ENCODE peak calls at places on chromosomes 13 and 19, in eight cellular contexts. One of them, this sample, is unnamed.

GRCh38 chr13:87827479-87827878 is 156.3 kb downstream of the SLITRK5 start:
- DNase-seq in NCI-H2171: no peak
- DNase-seq in hepatic stellate cell: no peak
- DNase-seq in left colon: no peak
- DNase-seq in activated CD8-positive, alpha-beta memory T cell treated with anti-CD3 and anti-CD28 coated beads for 1 hour: no peak
- DNase-seq in activated CD4-positive, alpha-beta T cell treated with anti-CD3 and anti-CD28 coated beads, Interleukin-2, amount 50 U/mL, for 1 hour: no peak
- DNase-seq in AG20443: peak
- DNase-seq in GM10248: no peak
- DNase-seq in this sample: no peak

GRCh38 chr19:2271516-2272103 is 10.4 kb downstream of the PEAK3 start:
- DNase-seq in activated CD8-positive, alpha-beta memory T cell treated with anti-CD3 and anti-CD28 coated beads for 1 hour: no peak
- DNase-seq in AG20443: peak
- DNase-seq in activated CD4-positive, alpha-beta T cell treated with anti-CD3 and anti-CD28 coated beads, Interleukin-2, amount 50 U/mL, for 1 hour: no peak
- DNase-seq in NCI-H2171: no peak
- DNase-seq in GM10248: no peak
- DNase-seq in left colon: no peak
- DNase-seq in hepatic stellate cell: peak
- DNase-seq in this sample: peak

GRCh38 chr13:75760182-75760981 is 124.3 kb downstream of the LMO7 start:
- DNase-seq in left colon: peak
- DNase-seq in NCI-H2171: no peak
- DNase-seq in AG20443: no peak
- DNase-seq in activated CD8-positive, alpha-beta memory T cell treated with anti-CD3 and anti-CD28 coated beads for 1 hour: no peak
- DNase-seq in hepatic stellate cell: no peak
- DNase-seq in activated CD4-positive, alpha-beta T cell treated with anti-CD3 and anti-CD28 coated beads, Interleukin-2, amount 50 U/mL, for 1 hour: peak
- DNase-seq in GM10248: no peak
- DNase-seq in this sample: peak

GRCh38 chr13:60261432-60262351 is 98.0 kb upstream of the DIAPH3 start:
- DNase-seq in activated CD4-positive, alpha-beta T cell treated with anti-CD3 and anti-CD28 coated beads, Interleukin-2, amount 50 U/mL, for 1 hour: no peak
- DNase-seq in hepatic stellate cell: no peak
- DNase-seq in activated CD8-positive, alpha-beta memory T cell treated with anti-CD3 and anti-CD28 coated beads for 1 hour: no peak
- DNase-seq in GM10248: no peak
- DNase-seq in left colon: no peak
- DNase-seq in AG20443: no peak
- DNase-seq in NCI-H2171: no peak
- DNase-seq in this sample: no peak

GRCh38 chr19:49339364-49340068 is 4.3 kb downstream of the CD37 start:
- DNase-seq in AG20443: peak
- DNase-seq in hepatic stellate cell: peak
- DNase-seq in activated CD4-positive, alpha-beta T cell treated with anti-CD3 and anti-CD28 coated beads, Interleukin-2, amount 50 U/mL, for 1 hour: no peak
- DNase-seq in NCI-H2171: peak
- DNase-seq in left colon: peak
- DNase-seq in GM10248: peak
- DNase-seq in activated CD8-positive, alpha-beta memory T cell treated with anti-CD3 and anti-CD28 coated beads for 1 hour: no peak
- DNase-seq in this sample: peak

GRCh38 chr13:50636007-50636704 is 207.3 kb downstream of the DLEU7 start:
- DNase-seq in activated CD8-positive, alpha-beta memory T cell treated with anti-CD3 and anti-CD28 coated beads for 1 hour: no peak
- DNase-seq in AG20443: no peak
- DNase-seq in activated CD4-positive, alpha-beta T cell treated with anti-CD3 and anti-CD28 coated beads, Interleukin-2, amount 50 U/mL, for 1 hour: no peak
- DNase-seq in GM10248: peak
- DNase-seq in left colon: no peak
- DNase-seq in hepatic stellate cell: no peak
- DNase-seq in NCI-H2171: no peak
- DNase-seq in this sample: no peak

GRCh38 chr13:39038569-39038898 is 278 bp downstream of the NHLRC3 start:
- DNase-seq in activated CD4-positive, alpha-beta T cell treated with anti-CD3 and anti-CD28 coated beads, Interleukin-2, amount 50 U/mL, for 1 hour: peak
- DNase-seq in NCI-H2171: no peak
- DNase-seq in GM10248: peak
- DNase-seq in activated CD8-positive, alpha-beta memory T cell treated with anti-CD3 and anti-CD28 coated beads for 1 hour: no peak
- DNase-seq in AG20443: peak
- DNase-seq in left colon: no peak
- DNase-seq in hepatic stellate cell: peak
- DNase-seq in this sample: peak

GRCh38 chr13:73816702-73817101 is 317.5 kb downstream of the KLF12 start:
- DNase-seq in activated CD8-positive, alpha-beta memory T cell treated with anti-CD3 and anti-CD28 coated beads for 1 hour: no peak
- DNase-seq in left colon: no peak
- DNase-seq in NCI-H2171: no peak
- DNase-seq in hepatic stellate cell: no peak
- DNase-seq in activated CD4-positive, alpha-beta T cell treated with anti-CD3 and anti-CD28 coated beads, Interleukin-2, amount 50 U/mL, for 1 hour: no peak
- DNase-seq in AG20443: no peak
- DNase-seq in GM10248: no peak
- DNase-seq in this sample: no peak

GRCh38 chr19:39111593-39112199 is 13.9 kb upstream of the PAK4 start:
- DNase-seq in GM10248: no peak
- DNase-seq in activated CD8-positive, alpha-beta memory T cell treated with anti-CD3 and anti-CD28 coated beads for 1 hour: no peak
- DNase-seq in activated CD4-positive, alpha-beta T cell treated with anti-CD3 and anti-CD28 coated beads, Interleukin-2, amount 50 U/mL, for 1 hour: no peak
- DNase-seq in AG20443: no peak
- DNase-seq in hepatic stellate cell: no peak
- DNase-seq in left colon: no peak
- DNase-seq in NCI-H2171: no peak
- DNase-seq in this sample: peak

GRCh38 chr13:23456437-23456836 is 22.9 kb upstream of the SACS start:
- DNase-seq in left colon: no peak
- DNase-seq in activated CD8-positive, alpha-beta memory T cell treated with anti-CD3 and anti-CD28 coated beads for 1 hour: no peak
- DNase-seq in activated CD4-positive, alpha-beta T cell treated with anti-CD3 and anti-CD28 coated beads, Interleukin-2, amount 50 U/mL, for 1 hour: no peak
- DNase-seq in AG20443: no peak
- DNase-seq in hepatic stellate cell: no peak
- DNase-seq in GM10248: no peak
- DNase-seq in NCI-H2171: no peak
- DNase-seq in this sample: no peak

GRCh38 chr13:37531054-37531453 is 67.5 kb downstream of the POSTN start:
- DNase-seq in left colon: no peak
- DNase-seq in activated CD4-positive, alpha-beta T cell treated with anti-CD3 and anti-CD28 coated beads, Interleukin-2, amount 50 U/mL, for 1 hour: no peak
- DNase-seq in NCI-H2171: no peak
- DNase-seq in GM10248: no peak
- DNase-seq in hepatic stellate cell: no peak
- DNase-seq in activated CD8-positive, alpha-beta memory T cell treated with anti-CD3 and anti-CD28 coated beads for 1 hour: no peak
- DNase-seq in AG20443: no peak
- DNase-seq in this sample: no peak

GRCh38 chr13:52949744-52950143 is 78.9 kb upstream of the OLFM4 start:
- DNase-seq in NCI-H2171: no peak
- DNase-seq in activated CD4-positive, alpha-beta T cell treated with anti-CD3 and anti-CD28 coated beads, Interleukin-2, amount 50 U/mL, for 1 hour: no peak
- DNase-seq in AG20443: no peak
- DNase-seq in activated CD8-positive, alpha-beta memory T cell treated with anti-CD3 and anti-CD28 coated beads for 1 hour: no peak
- DNase-seq in GM10248: no peak
- DNase-seq in left colon: no peak
- DNase-seq in hepatic stellate cell: no peak
- DNase-seq in this sample: no peak

GRCh38 chr19:28521614-28522544 is 691.1 kb downstream of the UQCRFS1 start:
- DNase-seq in left colon: no peak
- DNase-seq in hepatic stellate cell: no peak
- DNase-seq in AG20443: no peak
- DNase-seq in activated CD8-positive, alpha-beta memory T cell treated with anti-CD3 and anti-CD28 coated beads for 1 hour: no peak
- DNase-seq in activated CD4-positive, alpha-beta T cell treated with anti-CD3 and anti-CD28 coated beads, Interleukin-2, amount 50 U/mL, for 1 hour: no peak
- DNase-seq in GM10248: no peak
- DNase-seq in NCI-H2171: no peak
- DNase-seq in this sample: no peak

GRCh38 chr13:73327579-73327978 is 268.8 kb downstream of the KLF5 start:
- DNase-seq in GM10248: no peak
- DNase-seq in activated CD4-positive, alpha-beta T cell treated with anti-CD3 and anti-CD28 coated beads, Interleukin-2, amount 50 U/mL, for 1 hour: no peak
- DNase-seq in AG20443: no peak
- DNase-seq in NCI-H2171: no peak
- DNase-seq in left colon: no peak
- DNase-seq in activated CD8-positive, alpha-beta memory T cell treated with anti-CD3 and anti-CD28 coated beads for 1 hour: no peak
- DNase-seq in hepatic stellate cell: no peak
- DNase-seq in this sample: no peak

GRCh38 chr13:60838581-60838980 is 441.6 kb downstream of the TDRD3 start:
- DNase-seq in left colon: no peak
- DNase-seq in hepatic stellate cell: no peak
- DNase-seq in GM10248: no peak
- DNase-seq in NCI-H2171: no peak
- DNase-seq in activated CD4-positive, alpha-beta T cell treated with anti-CD3 and anti-CD28 coated beads, Interleukin-2, amount 50 U/mL, for 1 hour: no peak
- DNase-seq in activated CD8-positive, alpha-beta memory T cell treated with anti-CD3 and anti-CD28 coated beads for 1 hour: no peak
- DNase-seq in AG20443: no peak
- DNase-seq in this sample: no peak